ENCODE peak calls at places on chromosomes 11 and 22, in five cellular contexts. X is GM12878, K is SK-N-SH, J is HepG2, T is K562. U is an unnamed sample.

GRCh38 chr11:15006139-15006759 is 34.1 kb upstream of the CALCA start:
- DNase-seq in K (peak; percentile 3), X (peak; percentile 0), J (peak; percentile 46), T (peak; percentile 19), U (peak; percentile 47)

GRCh38 chr22:42791721-42792452 is 65.2 kb downstream of the ARFGAP3 start:
- DNase-seq in X (no peak), K (no peak), J (no peak), T (no peak), U (no peak)

GRCh38 chr11:13924801-13925327 is 37.7 kb upstream of the SPON1 start:
- DNase-seq in X (no peak), J (no peak), K (no peak), T (no peak), U (no peak)

GRCh38 chr22:37196539-37197450 is 8.7 kb upstream of the C1QTNF6 start:
- DNase-seq in X (no peak), K (peak; percentile 73), T (no peak), J (peak; percentile 83), U (peak; percentile 56)

GRCh38 chr11:75144716-75145014 is 6.2 kb upstream of the SLCO2B1 start:
- DNase-seq in X (no peak), T (no peak), J (no peak), K (no peak), U (no peak)

GRCh38 chr11:68658661-68659060 is 25.7 kb upstream of the GAL start:
- DNase-seq in X (no peak), T (no peak), K (peak; percentile 66), J (no peak), U (no peak)

GRCh38 chr22:35191412-35191811 is 65.9 kb upstream of the HMGXB4 start:
- DNase-seq in T (no peak), X (no peak), K (no peak), J (peak; percentile 23), U (peak; percentile 12)

GRCh38 chr22:35921777-35922176 is 106.8 kb downstream of the RBFOX2 start:
- DNase-seq in T (peak; percentile 24), K (peak; percentile 49), X (peak; percentile 13), J (peak; percentile 75), U (peak; percentile 76)

GRCh38 chr22:21902296-21903087 is 35.0 kb upstream of the MAPK1 start:
- DNase-seq in K (no peak), X (peak; percentile 56), J (peak; percentile 69), T (no peak), U (no peak)

GRCh38 chr11:45599161-45599943 is 66.1 kb downstream of the CHST1 start:
- DNase-seq in J (no peak), T (no peak), K (no peak), X (no peak), U (no peak)

GRCh38 chr22:42074153-42074750 is at the start of gene PHETA2:
- DNase-seq in X (no peak), K (peak; percentile 65), J (no peak), T (no peak), U (no peak)

GRCh38 chr11:18013790-18014507 is 1.1 kb upstream of the SERGEF start:
- DNase-seq in X (no peak), T (no peak), K (peak; percentile 23), J (no peak), U (no peak)

GRCh38 chr22:43346521-43346929 is 3.4 kb upstream of the SCUBE1 start:
- DNase-seq in T (peak; percentile 57), J (peak; percentile 30), X (no peak), K (peak; percentile 73), U (peak; percentile 42)

GRCh38 chr22:30695351-30695762 is 683 bp downstream of the OSBP2 start:
- DNase-seq in T (no peak), K (no peak), J (no peak), X (no peak), U (no peak)

GRCh38 chr11:57426439-57426753 is 525 bp downstream of the SLC43A3 start:
- DNase-seq in X (no peak), J (no peak), T (no peak), K (no peak), U (no peak)

GRCh38 chr11:79264284-79264683 is 176.5 kb downstream of the TENM4 start:
- DNase-seq in X (no peak), K (no peak), J (no peak), T (no peak), U (no peak)

GRCh38 chr11:11105361-11105760 is 247.5 kb upstream of the ZBED5 start:
- DNase-seq in K (no peak), J (no peak), X (no peak), T (no peak), U (no peak)

GRCh38 chr11:64523456-64524187 is 67.4 kb upstream of the SLC22A12 start:
- DNase-seq in X (no peak), J (no peak), T (no peak), K (no peak), U (no peak)

GRCh38 chr11:2074266-2074825 is 64.8 kb downstream of the IGF2 start:
- DNase-seq in J (no peak), T (peak; percentile 74), X (no peak), K (no peak), U (no peak)

GRCh38 chr11:19160839-19161238 is 40.9 kb downstream of the CSRP3 start:
- DNase-seq in T (no peak), K (no peak), J (no peak), X (no peak), U (no peak)

GRCh38 chr22:46115388-46115678 is 35.0 kb upstream of the PPARA start:
- DNase-seq in T (no peak), X (no peak), K (no peak), J (no peak), U (no peak)

GRCh38 chr11:132444891-132445290 is 1074.5 kb downstream of the NTM start:
- DNase-seq in J (no peak), T (no peak), X (no peak), K (no peak), U (no peak)

GRCh38 chr11:60786811-60787567 is 1.9 kb downstream of the MS4A10 start:
- DNase-seq in T (no peak), K (no peak), J (no peak), X (no peak), U (no peak)

GRCh38 chr11:76672431-76673163 is 2.0 kb upstream of the LRRC32 start:
- DNase-seq in J (no peak), T (no peak), K (no peak), X (peak; percentile 84), U (no peak)

GRCh38 chr11:34476853-34477252 is 36.7 kb downstream of the ELF5 start:
- DNase-seq in T (no peak), K (no peak), X (no peak), J (no peak), U (no peak)

GRCh38 chr11:112453601-112454577 is 193.2 kb upstream of the PLET1 start:
- DNase-seq in K (peak; percentile 51), X (no peak), T (peak; percentile 82), J (peak; percentile 29), U (peak; percentile 34)

GRCh38 chr11:119262668-119263351 is 54.1 kb downstream of the MCAM start:
- DNase-seq in J (no peak), T (no peak), K (no peak), X (peak; percentile 63), U (no peak)
- TF ChIP-seq ZBTB33 in J (no peak), T (no peak), K (no peak), X (no peak), U (no peak)

DNA sequence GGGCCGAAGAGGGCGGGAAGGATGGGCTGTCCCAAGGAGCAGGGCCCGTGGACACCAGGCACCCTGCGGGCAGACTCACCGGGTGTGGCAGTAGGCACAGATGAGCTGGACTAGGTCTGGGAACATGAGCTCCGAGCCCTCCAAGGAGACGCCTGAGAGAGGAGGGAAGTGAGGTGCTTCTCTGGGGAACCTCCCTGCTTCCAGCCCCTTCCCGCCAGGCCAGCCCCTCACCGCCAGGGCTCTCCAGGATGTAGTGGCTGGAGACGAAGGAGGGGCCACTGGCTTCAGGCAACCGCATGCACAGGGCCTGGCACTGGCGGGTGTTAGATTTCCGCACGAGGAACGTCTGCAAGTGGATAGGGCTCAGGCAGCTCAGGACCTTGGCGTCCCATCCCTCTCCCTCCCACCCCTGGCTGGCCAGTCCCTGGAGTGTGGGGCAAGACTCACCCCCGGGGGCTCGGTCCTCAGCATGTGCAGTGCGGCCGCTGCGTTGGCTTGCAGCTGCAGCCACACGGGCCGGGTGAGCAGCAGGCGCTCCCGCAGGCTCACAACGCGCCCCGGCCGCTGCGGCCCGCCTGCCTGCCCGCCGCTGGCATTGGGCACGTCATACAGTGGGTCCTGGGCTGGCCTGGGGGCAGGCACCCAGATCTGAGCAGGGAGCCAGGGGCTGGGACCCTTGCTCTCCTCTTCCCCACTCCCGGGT is 552 bp downstream of the RIN1 start:
- DNase-seq in X (no peak), K (peak; percentile 81), J (no peak), T (no peak), U (no peak)
- TF ChIP-seq ZBTB33 in X (no peak), K (no peak), J (no peak), T (peak; percentile 84), U (no peak)

GRCh38 chr11:130295657-130296056 is 19.1 kb downstream of the ZBTB44 start:
- DNase-seq in T (no peak), K (no peak), X (no peak), J (no peak), U (no peak)

GRCh38 chr11:130299978-130300377 is 14.7 kb downstream of the ZBTB44 start:
- DNase-seq in X (no peak), J (no peak), K (no peak), T (no peak), U (no peak)

GRCh38 chr11:130300567-130300966 is 14.2 kb downstream of the ZBTB44 start:
- DNase-seq in X (no peak), K (no peak), T (no peak), J (no peak), U (no peak)

GRCh38 chr11:130301002-130301401 is 13.7 kb downstream of the ZBTB44 start:
- DNase-seq in K (no peak), T (no peak), X (no peak), J (no peak), U (no peak)
- TF ChIP-seq ZBTB33 in K (no peak), T (no peak), X (no peak), J (no peak), U (no peak)

GRCh38 chr22:50483106-50483505 is 1.8 kb downstream of the ADM2 start:
- DNase-seq in X (no peak), T (no peak), J (no peak), K (no peak), U (no peak)

GRCh38 chr22:50482107-50483074 is 1.0 kb downstream of the ADM2 start:
- DNase-seq in T (no peak), X (no peak), J (no peak), K (no peak), U (no peak)

GRCh38 chr22:50481045-50481439 is 301 bp upstream of the ADM2 start:
- DNase-seq in K (no peak), T (no peak), X (no peak), J (no peak), U (no peak)

GRCh38 chr22:50479686-50480085 is 1.7 kb upstream of the ADM2 start:
- DNase-seq in J (no peak), K (no peak), X (no peak), T (no peak), U (no peak)

DNA sequence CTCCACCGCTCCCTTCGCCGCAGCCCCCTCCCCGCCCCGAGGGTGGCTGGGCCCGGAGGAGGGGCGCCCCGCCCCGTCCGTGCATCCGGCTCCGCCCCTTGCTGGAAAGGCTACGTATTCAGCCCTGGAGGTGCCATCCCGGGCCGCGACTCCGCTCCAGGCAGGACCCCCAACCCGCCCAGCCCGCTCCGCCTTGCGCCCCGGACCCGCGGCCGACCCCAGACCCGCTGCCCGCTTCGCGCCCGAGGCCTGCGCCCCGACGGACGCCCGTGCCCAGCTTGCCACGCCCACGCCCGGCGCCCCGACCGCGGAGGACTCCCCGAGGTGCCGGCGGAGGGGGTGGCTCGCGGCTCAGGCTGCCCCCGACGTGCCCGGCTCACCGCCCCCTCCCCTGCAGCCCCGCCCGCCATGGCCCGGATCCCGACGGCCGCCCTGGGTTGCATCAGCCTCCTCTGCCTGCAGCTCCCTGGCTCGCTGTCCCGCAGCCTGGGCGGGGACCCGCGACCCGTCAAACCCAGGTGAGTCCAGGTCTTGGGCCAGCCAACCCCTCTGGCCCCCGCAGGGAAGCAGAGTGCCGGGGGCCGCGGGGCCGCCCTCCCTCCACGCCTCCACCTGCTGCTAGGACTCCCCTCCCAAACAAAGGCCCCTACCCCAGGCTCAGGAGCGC is at the start of gene ADM2:
- DNase-seq in J (peak; percentile 24), T (peak; percentile 75), X (no peak), K (peak; percentile 91), U (no peak)
- TF ChIP-seq ZBTB33 in J (no peak), T (no peak), X (no peak), K (no peak), U (no peak)